ENCODE peak calls at places on chromosomes 3 and 15, in eight cellular contexts. W, N, X, Q, C, B, Y and E are unnamed samples.
A peak's percentile ranks its signal among the peaks of the same experiment; 100 is the strongest.

GRCh38 chr3:98779936-98780335 is 16.8 kb downstream of the ST3GAL6 start:
- DNase-seq in X (no peak), C (no peak), Y (no peak), W (no peak), B (peak; percentile 14), Q (no peak), N (peak; percentile 41), E (no peak)

GRCh38 chr3:171181907-171182690 is 155.6 kb upstream of the SLC2A2 start:
- DNase-seq in Y (no peak), W (no peak), B (no peak), N (peak; percentile 71), Q (no peak), C (peak; percentile 54), X (no peak), E (no peak)

GRCh38 chr15:41838400-41838897 is at the start of gene PLA2G4B:
- DNase-seq in N (peak; percentile 52), Q (no peak), B (no peak), W (no peak), X (no peak), Y (peak; percentile 98), C (no peak), E (no peak)

GRCh38 chr15:74844319-74845207 is 1.6 kb upstream of the ULK3 start:
- DNase-seq in Y (no peak), X (no peak), W (no peak), C (no peak), N (no peak), Q (no peak), B (no peak), E (no peak)

GRCh38 chr3:111159391-111159790 is 87.8 kb downstream of the NECTIN3 start:
- DNase-seq in Q (no peak), N (peak; percentile 28), B (no peak), C (no peak), Y (no peak), X (no peak), W (no peak), E (no peak)

GRCh38 chr15:68652141-68652540 is 73.3 kb downstream of the CORO2B start:
- DNase-seq in X (no peak), Q (no peak), N (no peak), C (no peak), W (no peak), Y (no peak), B (no peak), E (no peak)

GRCh38 chr15:60933914-60934885 is 294.9 kb downstream of the RORA start:
- DNase-seq in N (peak; percentile 25), W (no peak), C (no peak), B (no peak), X (no peak), Y (no peak), Q (no peak), E (peak; percentile 73)

GRCh38 chr3:3618624-3619023 is 180.6 kb upstream of the LRRN1 start:
- DNase-seq in N (no peak), Y (no peak), Q (no peak), C (no peak), W (no peak), X (no peak), B (peak; percentile 46), E (no peak)

GRCh38 chr3:31275038-31275562 is 257.6 kb upstream of the STT3B start:
- DNase-seq in C (peak; percentile 63), Q (no peak), N (peak; percentile 39), Y (no peak), B (no peak), W (no peak), X (no peak), E (no peak)

GRCh38 chr3:183264249-183264648 is 11.2 kb downstream of the B3GNT5 start:
- DNase-seq in X (no peak), Y (no peak), N (no peak), Q (no peak), B (no peak), C (no peak), W (no peak), E (no peak)

GRCh38 chr3:10757821-10758130 is 58.3 kb upstream of the SLC6A11 start:
- DNase-seq in W (no peak), Y (no peak), N (no peak), Q (no peak), C (no peak), X (no peak), B (no peak), E (no peak)

GRCh38 chr15:45333550-45333949 is 44.8 kb downstream of the GATM start:
- DNase-seq in C (peak; percentile 35), W (no peak), Y (no peak), Q (no peak), N (peak; percentile 2), X (no peak), B (no peak), E (no peak)

GRCh38 chr15:93091465-93091864 is 2.5 kb upstream of the RGMA start:
- DNase-seq in B (no peak), Q (no peak), X (no peak), Y (no peak), W (no peak), N (no peak), C (no peak), E (no peak)

GRCh38 chr3:153291052-153291689 is 129.1 kb downstream of the RAP2B start:
- DNase-seq in Y (peak; percentile 17), W (peak; percentile 44), Q (no peak), N (peak; percentile 31), C (peak; percentile 38), B (peak; percentile 72), X (no peak), E (peak; percentile 3)

GRCh38 chr3:42351221-42351620 is 59.2 kb downstream of the LYZL4 start:
- DNase-seq in N (no peak), W (no peak), X (no peak), C (no peak), B (no peak), Q (no peak), Y (no peak), E (no peak)

DNA sequence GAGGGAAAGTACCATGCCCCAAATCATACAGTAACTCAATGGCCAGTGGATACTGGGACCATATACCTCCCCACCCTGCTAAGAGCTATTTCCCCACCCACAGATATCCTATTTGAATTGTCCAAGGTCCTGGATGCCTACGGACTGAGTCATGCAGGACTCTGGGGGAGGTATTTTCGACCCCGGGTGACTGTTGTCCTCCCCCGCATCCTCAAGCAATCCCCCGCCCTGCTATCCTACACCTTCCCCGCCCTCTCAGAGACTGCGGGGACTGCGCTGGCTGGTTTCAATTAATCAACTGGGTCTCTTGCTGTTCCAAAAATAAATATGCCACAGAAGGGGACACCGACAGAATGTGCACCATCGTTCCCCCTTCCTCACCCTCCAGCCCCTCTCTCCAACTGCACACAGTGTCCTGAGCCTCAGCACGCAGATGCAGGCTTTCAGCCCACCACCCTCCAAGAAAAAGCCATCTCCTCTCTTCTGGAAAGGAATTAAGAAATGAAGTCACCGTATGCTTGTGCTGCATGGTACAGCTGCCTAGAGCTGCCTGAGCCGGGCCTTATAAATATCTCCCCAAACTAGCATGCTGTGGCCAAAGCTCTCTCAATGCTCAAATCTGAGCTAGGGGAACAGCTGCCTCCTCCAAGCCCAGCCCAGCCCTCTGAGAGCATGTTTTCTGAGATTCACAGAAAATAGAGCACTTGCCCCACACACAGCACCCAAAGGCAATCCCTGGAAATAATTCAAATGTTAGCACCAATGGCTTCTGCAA is 8.2 kb downstream of the CAV3 start:
- DNase-seq in Q (peak; percentile 67), X (peak; percentile 60), W (peak; percentile 42), B (peak; percentile 79), C (peak; percentile 45), Y (no peak), N (peak; percentile 46), E (no peak)
- H3K4me3 ChIP-seq in Q (no peak overlapping the region), X (no peak overlapping the region), W (peak overlapping the region; percentile 11), B (no peak overlapping the region), C (peak overlapping the region; percentile 2), Y (no peak overlapping the region), N (no peak overlapping the region), E (no peak overlapping the region)

GRCh38 chr3:46537316-46537715 is 28.8 kb downstream of the LRRC2 start:
- DNase-seq in B (no peak), Q (no peak), N (no peak), W (no peak), X (no peak), C (no peak), Y (no peak), E (no peak)
- H3K4me3 ChIP-seq in B (no peak overlapping the region), Q (no peak overlapping the region), N (no peak overlapping the region), W (no peak overlapping the region), X (no peak overlapping the region), C (no peak overlapping the region), Y (no peak overlapping the region), E (no peak overlapping the region)

GRCh38 chr3:46974421-46975227 is 1.9 kb downstream of the CCDC12 start:
- DNase-seq in Q (no peak), N (no peak), W (no peak), C (no peak), X (no peak), B (peak; percentile 51), Y (no peak), E (no peak)
- H3K4me3 ChIP-seq in Q (no peak overlapping the region), N (no peak overlapping the region), W (peak overlapping the region; percentile 69), C (no peak overlapping the region), X (peak overlapping the region; percentile 7), B (peak overlapping the region; percentile 42), Y (no peak overlapping the region), E (peak overlapping the region; percentile 13)

DNA sequence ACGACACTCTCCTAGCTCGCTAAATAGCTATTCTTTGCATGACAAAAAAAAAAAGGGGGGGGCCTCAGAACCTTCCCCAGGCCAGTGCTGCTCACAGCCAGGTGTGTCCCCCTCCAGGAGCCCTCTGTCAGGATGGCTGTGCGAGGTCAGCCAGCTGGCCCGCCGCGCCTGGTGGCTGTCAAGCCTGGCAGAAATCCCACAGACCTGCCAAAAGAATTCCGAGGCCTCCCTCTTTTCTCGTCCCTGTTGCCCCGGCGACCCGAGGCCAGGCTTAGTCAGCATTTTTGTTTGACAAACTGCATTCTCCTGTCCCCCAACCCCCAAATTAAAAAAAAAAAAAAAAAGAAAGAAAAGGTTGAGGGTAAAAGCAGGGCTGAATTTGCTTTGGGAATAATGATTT is 61.9 kb downstream of the TM4SF4 start:
- DNase-seq in Q (peak; percentile 63), W (no peak), X (no peak), B (no peak), Y (no peak), N (no peak), C (peak; percentile 39), E (no peak)
- H3K4me3 ChIP-seq in Q (no peak overlapping the region), W (no peak overlapping the region), X (no peak overlapping the region), B (no peak overlapping the region), Y (no peak overlapping the region), N (no peak overlapping the region), C (no peak overlapping the region), E (no peak overlapping the region)